ENCODE peak calls at places on chromosomes 11 and 22, in eight cellular contexts. V is fibroblast of mammary gland; Y is globus pallidus; P is EL; I is GM12865; H is activated naive CD8-positive, alpha-beta T cell treated with anti-CD3 and anti-CD28 coated beads, Interleukin-2, amount 10 ng/mL, durations not matched to agents 7 days and 5 days; E is NCI-H460; X is Calu3. J is an unnamed sample.

GRCh38 chr22:26883393-26883792 is 226.0 kb downstream of the MIAT start:
- DNase-seq in V (no peak), Y (no peak), P (no peak), I (no peak), H (no peak), E (no peak), X (no peak), J (no peak)

GRCh38 chr11:1049071-1049405 is 12.5 kb upstream of the MUC6 start:
- DNase-seq in V (no peak), Y (no peak), P (no peak), I (no peak), H (peak; percentile 14), E (no peak), X (no peak), J (no peak)

GRCh38 chr11:62755086-62755615 is 1.2 kb upstream of the ZBTB3 start:
- DNase-seq in V (no peak), Y (no peak), P (no peak), I (no peak), H (no peak), E (no peak), X (no peak), J (no peak)

GRCh38 chr11:67483901-67484665 is 1.3 kb downstream of the AIP start:
- DNase-seq in V (no peak), Y (no peak), P (no peak), I (peak; percentile 59), H (peak; percentile 58), E (no peak), X (no peak), J (peak; percentile 46)

GRCh38 chr22:42604403-42604802 is 10.3 kb downstream of the POLDIP3 start:
- DNase-seq in V (peak; percentile 42), Y (no peak), P (peak; percentile 34), I (no peak), H (no peak), E (no peak), X (no peak), J (no peak)

GRCh38 chr11:68398870-68399865 is 61.4 kb upstream of the PPP6R3 start:
- DNase-seq in V (no peak), Y (no peak), P (no peak), I (no peak), H (no peak), E (no peak), X (no peak), J (no peak)

GRCh38 chr11:45105233-45105992 is 41.0 kb upstream of the PRDM11 start:
- DNase-seq in V (peak; percentile 68), Y (peak; percentile 68), P (peak; percentile 53), I (peak; percentile 62), H (peak; percentile 76), E (peak; percentile 38), X (peak; percentile 82), J (peak; percentile 84)

GRCh38 chr11:59053387-59053786 is 32.7 kb upstream of the GLYATL1B start:
- DNase-seq in V (peak; percentile 57), Y (peak; percentile 33), P (peak; percentile 57), I (peak; percentile 84), H (peak; percentile 76), E (peak; percentile 34), X (peak; percentile 80), J (peak; percentile 77)

GRCh38 chr11:118744001-118744400 is 47.0 kb downstream of the DDX6 start:
- DNase-seq in V (peak; percentile 59), Y (no peak), P (no peak), I (no peak), H (no peak), E (no peak), X (no peak), J (no peak)

GRCh38 chr22:27163162-27164137 is 506.1 kb downstream of the MIAT start:
- DNase-seq in V (no peak), Y (no peak), P (no peak), I (no peak), H (no peak), E (no peak), X (no peak), J (no peak)

GRCh38 chr22:31238057-31238456 is 26.0 kb downstream of the LIMK2 start:
- DNase-seq in V (no peak), Y (no peak), P (no peak), I (peak; percentile 64), H (no peak), E (no peak), X (no peak), J (no peak)

GRCh38 chr22:30483169-30483568 is 11.4 kb upstream of the SEC14L3 start:
- DNase-seq in V (no peak), Y (no peak), P (no peak), I (no peak), H (no peak), E (no peak), X (no peak), J (no peak)

GRCh38 chr11:33045551-33046255 is 6.3 kb downstream of the TCP11L1 start:
- DNase-seq in V (peak; percentile 34), Y (no peak), P (peak; percentile 62), I (no peak), H (no peak), E (no peak), X (peak; percentile 69), J (peak; percentile 86)

GRCh38 chr22:48627203-48627602 is 1200.5 kb downstream of the BRD1 start:
- DNase-seq in V (no peak), Y (no peak), P (no peak), I (no peak), H (no peak), E (no peak), X (no peak), J (no peak)

GRCh38 chr11:1307998-1308744 is 1.3 kb downstream of the TOLLIP start:
- DNase-seq in V (peak; percentile 72), Y (no peak), P (no peak), I (no peak), H (no peak), E (no peak), X (no peak), J (no peak)

GRCh38 chr11:34999453-34999852 is 83.0 kb downstream of the PDHX start:
- DNase-seq in V (no peak), Y (no peak), P (no peak), I (no peak), H (no peak), E (no peak), X (no peak), J (no peak)

GRCh38 chr11:65423516-65424199 is 1.1 kb downstream of the NEAT1 start:
- DNase-seq in V (peak; percentile 28), Y (no peak), P (peak; percentile 45), I (peak; percentile 38), H (peak; percentile 60), E (no peak), X (no peak), J (peak; percentile 53)

GRCh38 chr11:75022289-75022688 is 33.6 kb downstream of the NEU3 start:
- DNase-seq in V (no peak), Y (no peak), P (no peak), I (no peak), H (no peak), E (no peak), X (no peak), J (no peak)

GRCh38 chr11:69267395-69267805 is 26.6 kb upstream of the MYEOV start:
- DNase-seq in V (no peak), Y (no peak), P (no peak), I (no peak), H (no peak), E (no peak), X (no peak), J (no peak)

J was measured in Peyer's patch.